ENCODE peak calls at places on chromosomes 4 and X, in ten cellular contexts. One of them, this sample, is unnamed.

GRCh38 chr4:164304861-164305260 is 449.1 kb upstream of the SMIM31 start:
- DNase-seq in epithelial cell of esophagus: peak; percentile 71
- DNase-seq in CD4-positive, alpha-beta T cell: no peak
- DNase-seq in IMR-90: no peak
- DNase-seq in progenitor cell of endocrine pancreas: no peak
- DNase-seq in vagina: no peak
- DNase-seq in bronchial epithelial cell: peak; percentile 82
- DNase-seq in HCT116: no peak
- DNase-seq in mucosa of descending colon: no peak
- DNase-seq in colonic mucosa: no peak
- DNase-seq in this sample: no peak

GRCh38 chrX:72714471-72714916 is 388 bp upstream of the PHKA1 start:
- DNase-seq in colonic mucosa: peak; percentile 52
- DNase-seq in CD4-positive, alpha-beta T cell: no peak
- DNase-seq in epithelial cell of esophagus: peak; percentile 67
- DNase-seq in progenitor cell of endocrine pancreas: peak; percentile 12
- DNase-seq in IMR-90: peak; percentile 62
- DNase-seq in vagina: no peak
- DNase-seq in bronchial epithelial cell: peak; percentile 53
- DNase-seq in mucosa of descending colon: peak; percentile 64
- DNase-seq in HCT116: peak; percentile 7
- DNase-seq in this sample: peak; percentile 56

GRCh38 chr4:156298230-156298629 is 344.6 kb upstream of the CTSO start:
- DNase-seq in progenitor cell of endocrine pancreas: no peak
- DNase-seq in colonic mucosa: no peak
- DNase-seq in epithelial cell of esophagus: peak; percentile 35
- DNase-seq in vagina: no peak
- DNase-seq in IMR-90: peak; percentile 97
- DNase-seq in mucosa of descending colon: no peak
- DNase-seq in CD4-positive, alpha-beta T cell: no peak
- DNase-seq in HCT116: no peak
- DNase-seq in bronchial epithelial cell: peak; percentile 34
- DNase-seq in this sample: no peak

GRCh38 chr4:107548211-107548905 is 171.7 kb downstream of the PAPSS1 start:
- DNase-seq in CD4-positive, alpha-beta T cell: no peak
- DNase-seq in HCT116: no peak
- DNase-seq in mucosa of descending colon: no peak
- DNase-seq in vagina: no peak
- DNase-seq in colonic mucosa: no peak
- DNase-seq in epithelial cell of esophagus: peak; percentile 18
- DNase-seq in IMR-90: peak; percentile 10
- DNase-seq in bronchial epithelial cell: peak; percentile 48
- DNase-seq in progenitor cell of endocrine pancreas: no peak
- DNase-seq in this sample: no peak

GRCh38 chr4:8136972-8137710 is 21.5 kb downstream of the ABLIM2 start:
- DNase-seq in IMR-90: no peak
- DNase-seq in colonic mucosa: no peak
- DNase-seq in mucosa of descending colon: no peak
- DNase-seq in progenitor cell of endocrine pancreas: no peak
- DNase-seq in CD4-positive, alpha-beta T cell: no peak
- DNase-seq in vagina: no peak
- DNase-seq in epithelial cell of esophagus: no peak
- DNase-seq in HCT116: no peak
- DNase-seq in bronchial epithelial cell: no peak
- DNase-seq in this sample: no peak

GRCh38 chr4:179285696-179286095 is 1843.5 kb upstream of the AGA start:
- DNase-seq in CD4-positive, alpha-beta T cell: no peak
- DNase-seq in epithelial cell of esophagus: no peak
- DNase-seq in mucosa of descending colon: no peak
- DNase-seq in IMR-90: no peak
- DNase-seq in HCT116: no peak
- DNase-seq in colonic mucosa: no peak
- DNase-seq in progenitor cell of endocrine pancreas: no peak
- DNase-seq in vagina: no peak
- DNase-seq in bronchial epithelial cell: no peak
- DNase-seq in this sample: no peak

GRCh38 chr4:70061980-70062379 is 11.7 kb downstream of the HTN1 start:
- DNase-seq in CD4-positive, alpha-beta T cell: no peak
- DNase-seq in HCT116: no peak
- DNase-seq in progenitor cell of endocrine pancreas: no peak
- DNase-seq in epithelial cell of esophagus: no peak
- DNase-seq in colonic mucosa: no peak
- DNase-seq in bronchial epithelial cell: no peak
- DNase-seq in IMR-90: no peak
- DNase-seq in mucosa of descending colon: no peak
- DNase-seq in vagina: no peak
- DNase-seq in this sample: no peak

GRCh38 chrX:19628006-19628575 is 112.8 kb upstream of the MAP3K15 start:
- DNase-seq in colonic mucosa: peak; percentile 52
- DNase-seq in progenitor cell of endocrine pancreas: no peak
- DNase-seq in CD4-positive, alpha-beta T cell: no peak
- DNase-seq in mucosa of descending colon: no peak
- DNase-seq in bronchial epithelial cell: no peak
- DNase-seq in IMR-90: peak; percentile 6
- DNase-seq in vagina: no peak
- DNase-seq in HCT116: no peak
- DNase-seq in epithelial cell of esophagus: no peak
- DNase-seq in this sample: no peak

GRCh38 chrX:9622128-9622527 is 143.5 kb downstream of the GPR143 start:
- DNase-seq in CD4-positive, alpha-beta T cell: no peak
- DNase-seq in vagina: no peak
- DNase-seq in bronchial epithelial cell: no peak
- DNase-seq in epithelial cell of esophagus: no peak
- DNase-seq in colonic mucosa: no peak
- DNase-seq in IMR-90: no peak
- DNase-seq in progenitor cell of endocrine pancreas: no peak
- DNase-seq in mucosa of descending colon: no peak
- DNase-seq in HCT116: no peak
- DNase-seq in this sample: no peak

GRCh38 chrX:40261955-40262596 is 164.3 kb upstream of the BCOR start:
- DNase-seq in colonic mucosa: no peak
- DNase-seq in bronchial epithelial cell: no peak
- DNase-seq in CD4-positive, alpha-beta T cell: no peak
- DNase-seq in progenitor cell of endocrine pancreas: no peak
- DNase-seq in IMR-90: peak; percentile 33
- DNase-seq in epithelial cell of esophagus: no peak
- DNase-seq in vagina: no peak
- DNase-seq in HCT116: no peak
- DNase-seq in mucosa of descending colon: no peak
- DNase-seq in this sample: no peak

GRCh38 chrX:40258909-40259308 is 161.2 kb upstream of the BCOR start:
- DNase-seq in CD4-positive, alpha-beta T cell: no peak
- DNase-seq in progenitor cell of endocrine pancreas: no peak
- DNase-seq in IMR-90: no peak
- DNase-seq in HCT116: no peak
- DNase-seq in bronchial epithelial cell: no peak
- DNase-seq in vagina: no peak
- DNase-seq in colonic mucosa: no peak
- DNase-seq in epithelial cell of esophagus: no peak
- DNase-seq in mucosa of descending colon: no peak
- DNase-seq in this sample: no peak

GRCh38 chrX:40260123-40260751 is 162.5 kb upstream of the BCOR start:
- DNase-seq in colonic mucosa: no peak
- DNase-seq in CD4-positive, alpha-beta T cell: no peak
- DNase-seq in vagina: no peak
- DNase-seq in HCT116: no peak
- DNase-seq in mucosa of descending colon: no peak
- DNase-seq in bronchial epithelial cell: no peak
- DNase-seq in IMR-90: no peak
- DNase-seq in epithelial cell of esophagus: no peak
- DNase-seq in progenitor cell of endocrine pancreas: no peak
- DNase-seq in this sample: no peak

GRCh38 chrX:40266490-40267333 is 169.0 kb upstream of the BCOR start:
- DNase-seq in progenitor cell of endocrine pancreas: peak; percentile 49
- DNase-seq in HCT116: peak; percentile 29
- DNase-seq in vagina: no peak
- DNase-seq in IMR-90: peak; percentile 56
- DNase-seq in mucosa of descending colon: peak; percentile 73
- DNase-seq in CD4-positive, alpha-beta T cell: peak; percentile 59
- DNase-seq in bronchial epithelial cell: peak; percentile 12
- DNase-seq in colonic mucosa: peak; percentile 77
- DNase-seq in epithelial cell of esophagus: peak; percentile 56
- DNase-seq in this sample: peak; percentile 75

DNA sequence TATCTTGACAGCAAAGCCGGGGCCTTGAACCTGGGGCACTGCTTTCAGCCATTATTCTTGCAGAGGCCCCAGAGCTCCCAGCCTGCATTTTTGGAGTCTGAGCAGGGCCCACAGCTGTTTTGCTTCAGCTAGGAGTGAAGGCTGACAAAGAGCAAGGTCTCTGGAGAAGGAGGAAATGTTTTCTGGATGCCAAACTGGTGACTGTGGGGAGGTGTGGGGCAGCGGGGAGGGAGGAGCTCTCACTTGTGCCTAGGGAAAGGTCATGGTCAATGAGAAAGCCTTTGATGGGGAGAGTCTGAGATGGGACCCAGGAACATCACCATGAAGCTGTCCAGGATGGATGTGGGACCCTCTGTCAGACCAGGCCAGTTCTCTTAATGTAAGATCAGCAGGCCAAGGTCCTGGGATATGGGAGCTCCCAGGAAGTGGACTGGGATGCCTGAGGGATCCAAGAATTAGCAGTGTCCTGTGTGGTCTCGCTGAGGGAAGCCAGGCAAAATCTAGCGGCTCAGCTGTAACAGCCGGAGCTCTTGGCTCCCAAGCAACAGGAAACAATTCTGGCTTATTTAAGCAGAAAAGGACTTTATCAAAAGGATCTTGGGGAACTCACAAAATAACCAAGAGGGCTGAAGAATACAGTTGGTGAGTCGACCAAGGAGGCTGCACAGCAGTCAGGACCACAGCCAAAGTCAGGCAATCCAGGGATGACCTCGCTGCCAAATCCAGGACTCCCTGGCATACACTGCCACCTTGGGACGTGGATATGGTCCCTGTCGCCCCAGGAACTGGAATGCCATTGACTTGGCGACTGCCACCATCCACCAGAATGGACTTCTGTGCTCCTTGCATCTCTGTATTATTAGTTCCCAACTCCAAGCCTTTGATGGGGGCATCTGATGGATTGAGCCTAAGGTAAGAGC is 165.1 kb upstream of the BCOR start:
- DNase-seq in HCT116: peak; percentile 7
- DNase-seq in mucosa of descending colon: no peak
- DNase-seq in IMR-90: peak; percentile 41
- DNase-seq in colonic mucosa: no peak
- DNase-seq in CD4-positive, alpha-beta T cell: no peak
- DNase-seq in bronchial epithelial cell: peak; percentile 36
- DNase-seq in vagina: no peak
- DNase-seq in epithelial cell of esophagus: peak; percentile 48
- DNase-seq in progenitor cell of endocrine pancreas: no peak
- DNase-seq in this sample: peak; percentile 47
- TF ChIP-seq CTCF in HCT116: no peak
- TF ChIP-seq CTCF in mucosa of descending colon: no peak
- TF ChIP-seq CTCF in IMR-90: no peak
- TF ChIP-seq CTCF in colonic mucosa: no peak
- TF ChIP-seq CTCF in CD4-positive, alpha-beta T cell: no peak
- TF ChIP-seq CTCF in bronchial epithelial cell: no peak
- TF ChIP-seq CTCF in vagina: no peak
- TF ChIP-seq CTCF in epithelial cell of esophagus: no peak
- TF ChIP-seq CTCF in progenitor cell of endocrine pancreas: no peak
- TF ChIP-seq CTCF in this sample: no peak

GRCh38 chr4:48604527-48604926 is 114.5 kb downstream of the ZAR1 start:
- DNase-seq in bronchial epithelial cell: no peak
- DNase-seq in HCT116: no peak
- DNase-seq in colonic mucosa: peak; percentile 57
- DNase-seq in CD4-positive, alpha-beta T cell: no peak
- DNase-seq in mucosa of descending colon: no peak
- DNase-seq in epithelial cell of esophagus: no peak
- DNase-seq in progenitor cell of endocrine pancreas: no peak
- DNase-seq in IMR-90: no peak
- DNase-seq in vagina: no peak
- DNase-seq in this sample: no peak
- TF ChIP-seq CTCF in bronchial epithelial cell: no peak
- TF ChIP-seq CTCF in HCT116: no peak
- TF ChIP-seq CTCF in colonic mucosa: no peak
- TF ChIP-seq CTCF in CD4-positive, alpha-beta T cell: no peak
- TF ChIP-seq CTCF in mucosa of descending colon: no peak
- TF ChIP-seq CTCF in epithelial cell of esophagus: no peak
- TF ChIP-seq CTCF in progenitor cell of endocrine pancreas: no peak
- TF ChIP-seq CTCF in IMR-90: no peak
- TF ChIP-seq CTCF in vagina: no peak
- TF ChIP-seq CTCF in this sample: no peak

GRCh38 chr4:119788334-119789266 is 160.0 kb upstream of the PDE5A start:
- DNase-seq in vagina: no peak
- DNase-seq in mucosa of descending colon: no peak
- DNase-seq in CD4-positive, alpha-beta T cell: no peak
- DNase-seq in epithelial cell of esophagus: no peak
- DNase-seq in IMR-90: no peak
- DNase-seq in HCT116: no peak
- DNase-seq in colonic mucosa: no peak
- DNase-seq in progenitor cell of endocrine pancreas: no peak
- DNase-seq in bronchial epithelial cell: no peak
- DNase-seq in this sample: no peak

GRCh38 chr4:119781044-119781443 is 152.4 kb upstream of the PDE5A start:
- DNase-seq in IMR-90: no peak
- DNase-seq in vagina: no peak
- DNase-seq in CD4-positive, alpha-beta T cell: no peak
- DNase-seq in mucosa of descending colon: no peak
- DNase-seq in progenitor cell of endocrine pancreas: no peak
- DNase-seq in colonic mucosa: no peak
- DNase-seq in epithelial cell of esophagus: no peak
- DNase-seq in bronchial epithelial cell: no peak
- DNase-seq in HCT116: no peak
- DNase-seq in this sample: no peak

GRCh38 chr4:119783200-119783978 is 154.8 kb upstream of the PDE5A start:
- DNase-seq in bronchial epithelial cell: no peak
- DNase-seq in vagina: no peak
- DNase-seq in colonic mucosa: no peak
- DNase-seq in epithelial cell of esophagus: no peak
- DNase-seq in HCT116: no peak
- DNase-seq in IMR-90: no peak
- DNase-seq in mucosa of descending colon: no peak
- DNase-seq in CD4-positive, alpha-beta T cell: no peak
- DNase-seq in progenitor cell of endocrine pancreas: no peak
- DNase-seq in this sample: no peak

DNA sequence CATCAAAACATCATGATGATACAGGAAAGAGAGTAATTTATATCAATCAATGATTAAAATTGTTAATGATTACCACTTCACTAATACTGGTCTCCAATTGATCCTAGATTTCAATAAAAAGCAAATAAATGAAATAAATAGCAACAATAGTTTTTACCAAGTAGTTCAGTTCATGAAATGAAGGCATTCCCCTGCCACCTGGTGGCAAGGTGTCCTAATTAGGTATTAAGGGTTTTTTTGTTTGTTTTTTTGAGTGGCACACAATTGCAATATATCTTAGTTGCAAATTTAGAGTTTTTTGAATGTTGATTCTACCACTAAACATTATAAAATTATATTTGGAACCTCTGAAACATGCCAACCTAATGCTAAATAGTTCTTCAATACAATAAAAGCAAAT is 157.4 kb upstream of the PDE5A start:
- DNase-seq in mucosa of descending colon: no peak
- DNase-seq in colonic mucosa: no peak
- DNase-seq in vagina: no peak
- DNase-seq in epithelial cell of esophagus: peak; percentile 60
- DNase-seq in bronchial epithelial cell: peak; percentile 39
- DNase-seq in HCT116: peak; percentile 13
- DNase-seq in progenitor cell of endocrine pancreas: no peak
- DNase-seq in CD4-positive, alpha-beta T cell: no peak
- DNase-seq in IMR-90: peak; percentile 23
- DNase-seq in this sample: peak; percentile 42
- TF ChIP-seq CTCF in mucosa of descending colon: no peak
- TF ChIP-seq CTCF in colonic mucosa: peak; percentile 27
- TF ChIP-seq CTCF in vagina: no peak
- TF ChIP-seq CTCF in epithelial cell of esophagus: peak; percentile 66
- TF ChIP-seq CTCF in bronchial epithelial cell: peak; percentile 49
- TF ChIP-seq CTCF in HCT116: peak; percentile 38
- TF ChIP-seq CTCF in progenitor cell of endocrine pancreas: peak; percentile 53
- TF ChIP-seq CTCF in CD4-positive, alpha-beta T cell: no peak
- TF ChIP-seq CTCF in IMR-90: peak; percentile 42
- TF ChIP-seq CTCF in this sample: peak; percentile 54

GRCh38 chrX:112043997-112044396 is 38.6 kb downstream of the TRPC5 start:
- DNase-seq in progenitor cell of endocrine pancreas: no peak
- DNase-seq in CD4-positive, alpha-beta T cell: no peak
- DNase-seq in epithelial cell of esophagus: peak; percentile 22
- DNase-seq in bronchial epithelial cell: peak; percentile 13
- DNase-seq in mucosa of descending colon: no peak
- DNase-seq in IMR-90: peak; percentile 15
- DNase-seq in colonic mucosa: no peak
- DNase-seq in vagina: no peak
- DNase-seq in HCT116: peak; percentile 12
- DNase-seq in this sample: peak; percentile 5
- TF ChIP-seq CTCF in progenitor cell of endocrine pancreas: peak; percentile 79
- TF ChIP-seq CTCF in CD4-positive, alpha-beta T cell: no peak
- TF ChIP-seq CTCF in epithelial cell of esophagus: peak; percentile 20
- TF ChIP-seq CTCF in bronchial epithelial cell: no peak
- TF ChIP-seq CTCF in mucosa of descending colon: no peak
- TF ChIP-seq CTCF in IMR-90: peak; percentile 39
- TF ChIP-seq CTCF in colonic mucosa: no peak
- TF ChIP-seq CTCF in vagina: no peak
- TF ChIP-seq CTCF in HCT116: peak; percentile 24
- TF ChIP-seq CTCF in this sample: no peak

This sample was measured in Calu3.